ENCODE peak calls at places on chromosomes 12 and 14, in seven cellular contexts. One of them, this sample, is unnamed.

GRCh38 chr14:97331526-97331925 is 534.3 kb downstream of the VRK1 start:
- DNase-seq in HepG2: no peak
- DNase-seq in right lobe of liver: no peak
- DNase-seq in ovary: no peak
- DNase-seq in A549: no peak
- DNase-seq in adrenal gland: no peak
- DNase-seq in testis: no peak
- DNase-seq in this sample: no peak

GRCh38 chr12:86230516-86231146 is 25.6 kb downstream of the MGAT4C start:
- DNase-seq in testis: no peak
- DNase-seq in ovary: no peak
- DNase-seq in HepG2: no peak
- DNase-seq in adrenal gland: no peak
- DNase-seq in right lobe of liver: no peak
- DNase-seq in A549: no peak
- DNase-seq in this sample: no peak

GRCh38 chr12:75766263-75767160 is 255.1 kb upstream of the KRR1 start:
- DNase-seq in HepG2: peak
- DNase-seq in right lobe of liver: no peak
- DNase-seq in testis: no peak
- DNase-seq in A549: peak
- DNase-seq in adrenal gland: peak
- DNase-seq in ovary: no peak
- DNase-seq in this sample: no peak

GRCh38 chr12:131194166-131194565 is 240.5 kb downstream of the ADGRD1 start:
- DNase-seq in right lobe of liver: no peak
- DNase-seq in adrenal gland: no peak
- DNase-seq in A549: peak
- DNase-seq in ovary: no peak
- DNase-seq in testis: peak
- DNase-seq in HepG2: no peak
- DNase-seq in this sample: no peak

GRCh38 chr12:124709722-124710656 is 142.6 kb upstream of the NCOR2 start:
- DNase-seq in adrenal gland: no peak
- DNase-seq in ovary: no peak
- DNase-seq in testis: no peak
- DNase-seq in right lobe of liver: no peak
- DNase-seq in HepG2: no peak
- DNase-seq in A549: no peak
- DNase-seq in this sample: no peak

GRCh38 chr12:5499566-5500325 is 67.8 kb downstream of the NTF3 start:
- DNase-seq in testis: no peak
- DNase-seq in adrenal gland: no peak
- DNase-seq in A549: no peak
- DNase-seq in right lobe of liver: no peak
- DNase-seq in ovary: no peak
- DNase-seq in HepG2: no peak
- DNase-seq in this sample: peak

GRCh38 chr12:119828300-119828699 is 48.8 kb downstream of the CIT start:
- DNase-seq in ovary: no peak
- DNase-seq in HepG2: no peak
- DNase-seq in adrenal gland: no peak
- DNase-seq in right lobe of liver: no peak
- DNase-seq in testis: no peak
- DNase-seq in A549: no peak
- DNase-seq in this sample: no peak

GRCh38 chr14:92846162-92846897 is 52.2 kb downstream of the GOLGA5 start:
- DNase-seq in right lobe of liver: no peak
- DNase-seq in testis: no peak
- DNase-seq in adrenal gland: no peak
- DNase-seq in HepG2: no peak
- DNase-seq in ovary: no peak
- DNase-seq in A549: no peak
- DNase-seq in this sample: no peak

GRCh38 chr12:132247718-132248438 is 81.5 kb downstream of the GALNT9 start:
- DNase-seq in adrenal gland: no peak
- DNase-seq in A549: no peak
- DNase-seq in right lobe of liver: no peak
- DNase-seq in ovary: no peak
- DNase-seq in HepG2: no peak
- DNase-seq in testis: no peak
- DNase-seq in this sample: no peak

GRCh38 chr12:119802472-119802871 is 74.6 kb downstream of the CIT start:
- DNase-seq in right lobe of liver: no peak
- DNase-seq in ovary: no peak
- DNase-seq in A549: no peak
- DNase-seq in HepG2: no peak
- DNase-seq in adrenal gland: peak
- DNase-seq in testis: peak
- DNase-seq in this sample: peak

GRCh38 chr12:57729321-57729844 is 9.2 kb downstream of the AGAP2 start:
- DNase-seq in adrenal gland: no peak
- DNase-seq in HepG2: no peak
- DNase-seq in A549: no peak
- DNase-seq in testis: no peak
- DNase-seq in ovary: no peak
- DNase-seq in right lobe of liver: no peak
- DNase-seq in this sample: no peak

GRCh38 chr12:2682301-2683282 is 112.2 kb upstream of the FKBP4 start:
- DNase-seq in ovary: no peak
- DNase-seq in right lobe of liver: no peak
- DNase-seq in A549: peak
- DNase-seq in adrenal gland: no peak
- DNase-seq in testis: peak
- DNase-seq in HepG2: peak
- DNase-seq in this sample: peak

GRCh38 chr14:102782974-102783373 is 5.7 kb downstream of the TRAF3 start:
- DNase-seq in adrenal gland: no peak
- DNase-seq in HepG2: no peak
- DNase-seq in testis: no peak
- DNase-seq in ovary: no peak
- DNase-seq in right lobe of liver: no peak
- DNase-seq in A549: no peak
- DNase-seq in this sample: no peak
- TF ChIP-seq POLR2A in adrenal gland: no peak
- TF ChIP-seq POLR2A in HepG2: no peak
- TF ChIP-seq POLR2A in testis: no peak
- TF ChIP-seq POLR2A in ovary: no peak
- TF ChIP-seq POLR2A in right lobe of liver: no peak
- TF ChIP-seq POLR2A in A549: no peak
- TF ChIP-seq POLR2A in this sample: no peak

GRCh38 chr12:19148860-19149259 is 19.3 kb downstream of the PLEKHA5 start:
- DNase-seq in adrenal gland: no peak
- DNase-seq in HepG2: no peak
- DNase-seq in A549: no peak
- DNase-seq in ovary: no peak
- DNase-seq in testis: no peak
- DNase-seq in right lobe of liver: no peak
- DNase-seq in this sample: no peak
- TF ChIP-seq CTCF in adrenal gland: no peak
- TF ChIP-seq CTCF in HepG2: no peak
- TF ChIP-seq CTCF in A549: no peak
- TF ChIP-seq CTCF in ovary: no peak
- TF ChIP-seq CTCF in testis: no peak
- TF ChIP-seq CTCF in right lobe of liver: no peak
- TF ChIP-seq CTCF in this sample: no peak

GRCh38 chr14:89041245-89041585 is 216.8 kb downstream of the TTC8 start:
- DNase-seq in adrenal gland: peak
- DNase-seq in HepG2: peak
- DNase-seq in A549: no peak
- DNase-seq in right lobe of liver: peak
- DNase-seq in ovary: no peak
- DNase-seq in testis: peak
- DNase-seq in this sample: no peak

GRCh38 chr14:89042021-89042420 is 217.6 kb downstream of the TTC8 start:
- DNase-seq in HepG2: no peak
- DNase-seq in ovary: no peak
- DNase-seq in A549: no peak
- DNase-seq in right lobe of liver: no peak
- DNase-seq in adrenal gland: no peak
- DNase-seq in testis: no peak
- DNase-seq in this sample: no peak

GRCh38 chr14:89037065-89037464 is 212.6 kb downstream of the TTC8 start:
- DNase-seq in ovary: no peak
- DNase-seq in A549: no peak
- DNase-seq in testis: no peak
- DNase-seq in right lobe of liver: no peak
- DNase-seq in adrenal gland: no peak
- DNase-seq in HepG2: no peak
- DNase-seq in this sample: no peak

GRCh38 chr14:89040080-89040437 is 215.6 kb downstream of the TTC8 start:
- DNase-seq in ovary: no peak
- DNase-seq in right lobe of liver: no peak
- DNase-seq in A549: no peak
- DNase-seq in testis: no peak
- DNase-seq in HepG2: no peak
- DNase-seq in adrenal gland: no peak
- DNase-seq in this sample: no peak

DNA sequence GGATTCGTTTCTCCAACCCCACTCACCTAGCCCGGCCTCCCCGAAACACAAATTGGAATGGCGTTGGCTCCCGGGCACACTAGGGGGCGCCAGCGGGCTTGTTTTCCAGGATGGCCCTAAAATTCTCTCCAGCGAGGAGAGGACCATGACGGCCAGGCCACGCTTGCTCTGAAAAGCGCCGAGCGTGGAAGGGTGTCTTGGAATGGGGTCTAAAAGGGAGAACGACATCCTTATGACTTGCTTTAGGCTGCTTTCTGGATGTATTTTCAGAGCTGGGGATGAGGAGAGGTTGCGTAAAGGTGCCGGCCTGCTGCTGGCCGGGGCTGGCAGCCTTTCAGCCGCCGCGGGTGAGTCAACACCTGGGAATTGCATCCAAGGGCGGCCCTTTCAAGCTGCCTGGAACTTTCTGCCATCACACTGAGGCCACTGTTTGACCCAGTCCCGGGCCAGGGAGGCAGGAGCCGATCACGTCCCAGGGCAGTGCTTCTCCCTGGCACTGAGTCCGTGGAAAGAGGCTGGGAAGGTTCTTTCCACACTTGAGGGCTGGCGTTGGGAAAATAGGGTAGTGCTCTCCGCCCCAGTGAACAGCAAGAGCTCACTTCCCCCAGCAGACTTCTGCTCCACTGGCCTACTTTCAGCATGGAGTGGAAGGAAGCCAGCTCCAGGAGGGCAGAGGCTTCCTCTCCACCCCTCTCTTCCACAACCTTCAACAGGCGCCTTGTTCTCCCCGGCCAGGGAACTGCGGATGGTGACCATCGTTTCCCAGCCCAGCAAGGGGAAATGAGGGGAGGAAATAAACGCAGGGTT is 216.2 kb downstream of the TTC8 start:
- DNase-seq in adrenal gland: peak
- DNase-seq in right lobe of liver: peak
- DNase-seq in testis: peak
- DNase-seq in ovary: peak
- DNase-seq in HepG2: peak
- DNase-seq in A549: peak
- DNase-seq in this sample: peak
- TF ChIP-seq POLR2A in adrenal gland: peak
- TF ChIP-seq POLR2A in right lobe of liver: no peak
- TF ChIP-seq POLR2A in testis: no peak
- TF ChIP-seq POLR2A in ovary: peak
- TF ChIP-seq POLR2A in HepG2: peak
- TF ChIP-seq POLR2A in A549: no peak
- TF ChIP-seq POLR2A in this sample: no peak

DNA sequence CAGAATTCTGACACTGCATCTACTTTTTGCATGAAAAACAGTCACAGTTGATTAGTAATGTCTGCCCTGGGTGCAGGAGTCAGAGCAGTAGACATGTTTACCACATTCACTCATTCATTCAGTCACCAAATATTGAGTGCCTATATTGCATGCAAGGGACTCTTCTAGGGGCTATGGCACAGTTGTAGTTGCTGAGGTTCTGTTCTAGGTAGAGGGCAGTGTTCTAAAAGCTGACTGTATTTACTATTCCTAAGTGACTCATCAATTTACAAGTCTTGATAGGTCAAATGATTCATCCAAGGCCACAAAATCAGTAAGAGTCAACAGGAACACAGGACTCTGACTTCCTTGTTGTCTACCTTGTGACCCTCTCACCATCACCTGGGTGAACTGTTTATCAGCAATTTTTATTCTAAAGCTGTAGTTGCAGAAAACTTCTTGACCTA is 223.0 kb downstream of the KTN1 start:
- DNase-seq in adrenal gland: no peak
- DNase-seq in A549: peak
- DNase-seq in HepG2: peak
- DNase-seq in right lobe of liver: no peak
- DNase-seq in ovary: no peak
- DNase-seq in testis: no peak
- DNase-seq in this sample: no peak
- TF ChIP-seq CTCF in adrenal gland: peak
- TF ChIP-seq CTCF in A549: peak
- TF ChIP-seq CTCF in HepG2: peak
- TF ChIP-seq CTCF in right lobe of liver: no peak
- TF ChIP-seq CTCF in ovary: no peak
- TF ChIP-seq CTCF in testis: no peak
- TF ChIP-seq CTCF in this sample: no peak